ENCODE peak calls at places on chromosome 3, in ten cellular contexts. One of them, this sample, is unnamed.

GRCh38 chr3:57130426-57131209 is 34.5 kb downstream of the IL17RD start:
- DNase-seq in activated CD8-positive, alpha-beta memory T cell treated with anti-CD3 and anti-CD28 coated beads, Interleukin-2, amount 50 U/mL, for 4 hours: no peak
- DNase-seq in Kasumi-1: no peak
- DNase-seq in psoas muscle: no peak
- DNase-seq in G401: peak; percentile 60
- DNase-seq in cardiac fibroblast: no peak
- DNase-seq in T-helper 1 cell: no peak
- DNase-seq in SW 1271: no peak
- DNase-seq in left cardiac atrium: no peak
- DNase-seq in pons: no peak
- DNase-seq in this sample: no peak

GRCh38 chr3:111246967-111247760 is 175.5 kb downstream of the NECTIN3 start:
- DNase-seq in Kasumi-1: peak; percentile 33
- DNase-seq in G401: no peak
- DNase-seq in SW 1271: peak; percentile 9
- DNase-seq in psoas muscle: no peak
- DNase-seq in pons: no peak
- DNase-seq in T-helper 1 cell: no peak
- DNase-seq in left cardiac atrium: no peak
- DNase-seq in activated CD8-positive, alpha-beta memory T cell treated with anti-CD3 and anti-CD28 coated beads, Interleukin-2, amount 50 U/mL, for 4 hours: no peak
- DNase-seq in cardiac fibroblast: peak; percentile 91
- DNase-seq in this sample: peak; percentile 72

GRCh38 chr3:3119393-3119851 is 7.3 kb upstream of the TRNT1 start:
- DNase-seq in left cardiac atrium: no peak
- DNase-seq in activated CD8-positive, alpha-beta memory T cell treated with anti-CD3 and anti-CD28 coated beads, Interleukin-2, amount 50 U/mL, for 4 hours: no peak
- DNase-seq in T-helper 1 cell: no peak
- DNase-seq in psoas muscle: no peak
- DNase-seq in G401: no peak
- DNase-seq in Kasumi-1: no peak
- DNase-seq in cardiac fibroblast: no peak
- DNase-seq in SW 1271: no peak
- DNase-seq in pons: no peak
- DNase-seq in this sample: no peak

GRCh38 chr3:23865595-23866396 is 51.0 kb downstream of the NKIRAS1 start:
- DNase-seq in T-helper 1 cell: no peak
- DNase-seq in SW 1271: peak; percentile 19
- DNase-seq in cardiac fibroblast: peak; percentile 39
- DNase-seq in psoas muscle: no peak
- DNase-seq in pons: peak; percentile 93
- DNase-seq in left cardiac atrium: no peak
- DNase-seq in Kasumi-1: no peak
- DNase-seq in activated CD8-positive, alpha-beta memory T cell treated with anti-CD3 and anti-CD28 coated beads, Interleukin-2, amount 50 U/mL, for 4 hours: no peak
- DNase-seq in G401: peak; percentile 32
- DNase-seq in this sample: no peak

GRCh38 chr3:43689766-43690399 is 855 bp upstream of the ABHD5 start:
- DNase-seq in Kasumi-1: no peak
- DNase-seq in pons: no peak
- DNase-seq in cardiac fibroblast: no peak
- DNase-seq in left cardiac atrium: no peak
- DNase-seq in psoas muscle: no peak
- DNase-seq in activated CD8-positive, alpha-beta memory T cell treated with anti-CD3 and anti-CD28 coated beads, Interleukin-2, amount 50 U/mL, for 4 hours: no peak
- DNase-seq in G401: peak; percentile 50
- DNase-seq in SW 1271: no peak
- DNase-seq in T-helper 1 cell: no peak
- DNase-seq in this sample: no peak

GRCh38 chr3:141020139-141020940 is 30.8 kb upstream of the SPSB4 start:
- DNase-seq in Kasumi-1: peak; percentile 25
- DNase-seq in cardiac fibroblast: no peak
- DNase-seq in psoas muscle: no peak
- DNase-seq in activated CD8-positive, alpha-beta memory T cell treated with anti-CD3 and anti-CD28 coated beads, Interleukin-2, amount 50 U/mL, for 4 hours: no peak
- DNase-seq in SW 1271: no peak
- DNase-seq in G401: no peak
- DNase-seq in T-helper 1 cell: no peak
- DNase-seq in left cardiac atrium: no peak
- DNase-seq in pons: no peak
- DNase-seq in this sample: no peak

GRCh38 chr3:21718161-21718765 is 32.7 kb downstream of the ZNF385D start:
- DNase-seq in pons: no peak
- DNase-seq in Kasumi-1: no peak
- DNase-seq in activated CD8-positive, alpha-beta memory T cell treated with anti-CD3 and anti-CD28 coated beads, Interleukin-2, amount 50 U/mL, for 4 hours: no peak
- DNase-seq in left cardiac atrium: no peak
- DNase-seq in cardiac fibroblast: peak; percentile 99
- DNase-seq in psoas muscle: no peak
- DNase-seq in G401: no peak
- DNase-seq in SW 1271: peak; percentile 88
- DNase-seq in T-helper 1 cell: no peak
- DNase-seq in this sample: peak; percentile 75

GRCh38 chr3:110881069-110881468 is 190.5 kb upstream of the NECTIN3 start:
- DNase-seq in cardiac fibroblast: peak; percentile 47
- DNase-seq in T-helper 1 cell: no peak
- DNase-seq in pons: peak; percentile 59
- DNase-seq in left cardiac atrium: peak; percentile 19
- DNase-seq in SW 1271: no peak
- DNase-seq in Kasumi-1: no peak
- DNase-seq in activated CD8-positive, alpha-beta memory T cell treated with anti-CD3 and anti-CD28 coated beads, Interleukin-2, amount 50 U/mL, for 4 hours: no peak
- DNase-seq in psoas muscle: no peak
- DNase-seq in G401: peak; percentile 27
- DNase-seq in this sample: peak; percentile 78

GRCh38 chr3:139668332-139668731 is 9.4 kb downstream of the NMNAT3 start:
- DNase-seq in psoas muscle: no peak
- DNase-seq in Kasumi-1: no peak
- DNase-seq in SW 1271: no peak
- DNase-seq in left cardiac atrium: no peak
- DNase-seq in T-helper 1 cell: no peak
- DNase-seq in cardiac fibroblast: no peak
- DNase-seq in pons: no peak
- DNase-seq in G401: no peak
- DNase-seq in activated CD8-positive, alpha-beta memory T cell treated with anti-CD3 and anti-CD28 coated beads, Interleukin-2, amount 50 U/mL, for 4 hours: no peak
- DNase-seq in this sample: no peak

GRCh38 chr3:197317250-197317963 is 19.0 kb upstream of the DLG1 start:
- DNase-seq in cardiac fibroblast: peak; percentile 92
- DNase-seq in T-helper 1 cell: no peak
- DNase-seq in SW 1271: no peak
- DNase-seq in left cardiac atrium: no peak
- DNase-seq in activated CD8-positive, alpha-beta memory T cell treated with anti-CD3 and anti-CD28 coated beads, Interleukin-2, amount 50 U/mL, for 4 hours: no peak
- DNase-seq in psoas muscle: no peak
- DNase-seq in pons: no peak
- DNase-seq in Kasumi-1: peak; percentile 30
- DNase-seq in G401: no peak
- DNase-seq in this sample: peak; percentile 76

GRCh38 chr3:31871939-31872507 is 109.0 kb downstream of the OSBPL10 start:
- DNase-seq in G401: no peak
- DNase-seq in pons: no peak
- DNase-seq in T-helper 1 cell: no peak
- DNase-seq in psoas muscle: no peak
- DNase-seq in left cardiac atrium: no peak
- DNase-seq in SW 1271: no peak
- DNase-seq in cardiac fibroblast: no peak
- DNase-seq in Kasumi-1: no peak
- DNase-seq in activated CD8-positive, alpha-beta memory T cell treated with anti-CD3 and anti-CD28 coated beads, Interleukin-2, amount 50 U/mL, for 4 hours: no peak
- DNase-seq in this sample: no peak

GRCh38 chr3:64011685-64012084 is 11.6 kb downstream of the PSMD6 start:
- DNase-seq in cardiac fibroblast: peak; percentile 91
- DNase-seq in psoas muscle: no peak
- DNase-seq in pons: no peak
- DNase-seq in SW 1271: no peak
- DNase-seq in left cardiac atrium: no peak
- DNase-seq in Kasumi-1: no peak
- DNase-seq in T-helper 1 cell: no peak
- DNase-seq in activated CD8-positive, alpha-beta memory T cell treated with anti-CD3 and anti-CD28 coated beads, Interleukin-2, amount 50 U/mL, for 4 hours: no peak
- DNase-seq in G401: no peak
- DNase-seq in this sample: no peak

This sample was measured in ACHN.